ENCODE peak calls at places on chromosome 20, in six cellular contexts. T is RWPE1, G is DMS153, X is epithelial cell of prostate, I is T-helper 9 cell, O is retina. W is an unnamed sample.

GRCh38 chr20:59866338-59866737 is 67.1 kb downstream of the SYCP2 start:
- DNase-seq in G (no peak), T (no peak), O (no peak), X (no peak), I (no peak), W (no peak)

GRCh38 chr20:47173596-47174216 is 182.8 kb downstream of the ZMYND8 start:
- DNase-seq in T (no peak), G (no peak), O (no peak), I (no peak), X (no peak), W (no peak)

GRCh38 chr20:41618807-41619294 is 674 bp upstream of the CHD6 start:
- DNase-seq in X (no peak), O (peak; percentile 74), T (no peak), G (no peak), I (no peak), W (no peak)

GRCh38 chr20:14712302-14712739 is 374.9 kb upstream of the FLRT3 start:
- DNase-seq in I (no peak), O (no peak), X (peak; percentile 89), T (peak; percentile 93), G (no peak), W (no peak)

GRCh38 chr20:56160956-56161355 is 87.6 kb upstream of the MC3R start:
- DNase-seq in I (no peak), X (no peak), G (no peak), O (peak; percentile 23), T (no peak), W (no peak)

GRCh38 chr20:13744403-13744802 is 40.3 kb downstream of the ESF1 start:
- DNase-seq in I (no peak), T (no peak), O (no peak), G (no peak), X (no peak), W (no peak)

GRCh38 chr20:25987073-25987927 is 290.6 kb upstream of the ZNF337 start:
- DNase-seq in O (peak; percentile 90), I (no peak), X (no peak), T (no peak), G (peak; percentile 46), W (peak; percentile 34)

GRCh38 chr20:19381947-19382346 is 169.5 kb downstream of the SLC24A3 start:
- DNase-seq in O (peak; percentile 20), T (no peak), G (no peak), I (no peak), X (no peak), W (no peak)

GRCh38 chr20:8434326-8434876 is 302.3 kb downstream of the PLCB1 start:
- DNase-seq in T (no peak), G (no peak), I (no peak), O (no peak), X (no peak), W (no peak)

GRCh38 chr20:53468583-53468982 is 125.1 kb downstream of the ZNF217 start:
- DNase-seq in O (no peak), I (no peak), G (no peak), X (no peak), T (no peak), W (no peak)

GRCh38 chr20:63102720-63103375 is 96.1 kb upstream of the BHLHE23 start:
- DNase-seq in T (peak; percentile 72), I (peak; percentile 50), O (peak; percentile 39), X (no peak), G (no peak), W (peak; percentile 39)

W was measured in left ventricle myocardium inferior.